ENCODE peak calls at places on chromosome 1, in four cellular contexts. One of them, this sample, is unnamed.

GRCh38 chr1:174262747-174263241 is 103.5 kb downstream of the RABGAP1L start:
- DNase-seq in ovary: no peak
- DNase-seq in transverse colon: no peak
- DNase-seq in IMR-90: peak
- DNase-seq in this sample: no peak

GRCh38 chr1:23150742-23151141 is 17.9 kb downstream of the LUZP1 start:
- DNase-seq in ovary: no peak
- DNase-seq in transverse colon: no peak
- DNase-seq in IMR-90: no peak
- DNase-seq in this sample: no peak

GRCh38 chr1:30615816-30616590 is 107.4 kb downstream of the MATN1 start:
- DNase-seq in ovary: no peak
- DNase-seq in transverse colon: no peak
- DNase-seq in IMR-90: no peak
- DNase-seq in this sample: no peak

GRCh38 chr1:234608026-234608719 is 1.8 kb downstream of the IRF2BP2 start:
- DNase-seq in ovary: peak
- DNase-seq in transverse colon: peak
- DNase-seq in IMR-90: peak
- DNase-seq in this sample: peak

GRCh38 chr1:94092210-94092613 is 28.7 kb downstream of the ABCA4 start:
- DNase-seq in ovary: no peak
- DNase-seq in transverse colon: no peak
- DNase-seq in IMR-90: peak
- DNase-seq in this sample: no peak

GRCh38 chr1:50978852-50979781 is 9.1 kb downstream of the CDKN2C start:
- DNase-seq in ovary: no peak
- DNase-seq in transverse colon: peak
- DNase-seq in IMR-90: no peak
- DNase-seq in this sample: peak

GRCh38 chr1:36133484-36133883 is 8.5 kb upstream of the COL8A2 start:
- DNase-seq in ovary: peak
- DNase-seq in transverse colon: peak
- DNase-seq in IMR-90: peak
- DNase-seq in this sample: peak

GRCh38 chr1:5620997-5621396 is 371.2 kb downstream of the NPHP4 start:
- DNase-seq in ovary: no peak
- DNase-seq in transverse colon: no peak
- DNase-seq in IMR-90: no peak
- DNase-seq in this sample: peak

GRCh38 chr1:233904979-233905415 is 521 bp downstream of the SLC35F3 start:
- DNase-seq in ovary: peak
- DNase-seq in transverse colon: no peak
- DNase-seq in IMR-90: no peak
- DNase-seq in this sample: no peak

GRCh38 chr1:93804412-93804811 is 74.6 kb downstream of the DNTTIP2 start:
- DNase-seq in ovary: no peak
- DNase-seq in transverse colon: no peak
- DNase-seq in IMR-90: peak
- DNase-seq in this sample: peak

GRCh38 chr1:172532700-172533510 is at the start of gene SUCO:
- DNase-seq in ovary: peak
- DNase-seq in transverse colon: peak
- DNase-seq in IMR-90: peak
- DNase-seq in this sample: peak
- TF ChIP-seq CTCF in ovary: no peak
- TF ChIP-seq CTCF in transverse colon: no peak
- TF ChIP-seq CTCF in IMR-90: no peak
- TF ChIP-seq CTCF in this sample: no peak

GRCh38 chr1:201848230-201848629 is 19.3 kb downstream of the IPO9 start:
- DNase-seq in ovary: no peak
- DNase-seq in transverse colon: no peak
- DNase-seq in IMR-90: no peak
- DNase-seq in this sample: no peak

GRCh38 chr1:201845331-201846083 is 16.6 kb downstream of the IPO9 start:
- DNase-seq in ovary: no peak
- DNase-seq in transverse colon: no peak
- DNase-seq in IMR-90: peak
- DNase-seq in this sample: no peak

GRCh38 chr1:201849372-201850052 is 20.6 kb downstream of the IPO9 start:
- DNase-seq in ovary: no peak
- DNase-seq in transverse colon: no peak
- DNase-seq in IMR-90: no peak
- DNase-seq in this sample: no peak

GRCh38 chr1:201850053-201850397 is 21.1 kb downstream of the IPO9 start:
- DNase-seq in ovary: peak
- DNase-seq in transverse colon: no peak
- DNase-seq in IMR-90: peak
- DNase-seq in this sample: peak

GRCh38 chr1:201847150-201847549 is 18.2 kb downstream of the IPO9 start:
- DNase-seq in ovary: no peak
- DNase-seq in transverse colon: no peak
- DNase-seq in IMR-90: no peak
- DNase-seq in this sample: no peak
- H3K27ac ChIP-seq in ovary: no peak
- H3K27ac ChIP-seq in transverse colon: no peak
- H3K27ac ChIP-seq in IMR-90: no peak
- H3K27ac ChIP-seq in this sample: no peak

GRCh38 chr1:235831148-235831547 is 35.6 kb downstream of the LYST start:
- DNase-seq in ovary: no peak
- DNase-seq in transverse colon: no peak
- DNase-seq in IMR-90: peak
- DNase-seq in this sample: no peak
- H3K4me3 ChIP-seq in ovary: no peak
- H3K4me3 ChIP-seq in transverse colon: no peak
- H3K4me3 ChIP-seq in IMR-90: no peak
- H3K4me3 ChIP-seq in this sample: no peak

GRCh38 chr1:20663365-20663764 is 2.2 kb upstream of the DDOST start:
- DNase-seq in ovary: no peak
- DNase-seq in transverse colon: no peak
- DNase-seq in IMR-90: no peak
- DNase-seq in this sample: no peak
- TF ChIP-seq CTCF in ovary: no peak
- TF ChIP-seq CTCF in transverse colon: no peak
- TF ChIP-seq CTCF in IMR-90: no peak
- TF ChIP-seq CTCF in this sample: no peak

GRCh38 chr1:68188644-68189340 is 43.5 kb downstream of the WLS start:
- DNase-seq in ovary: no peak
- DNase-seq in transverse colon: no peak
- DNase-seq in IMR-90: peak
- DNase-seq in this sample: no peak
- H3K27ac ChIP-seq in ovary: no peak
- H3K27ac ChIP-seq in transverse colon: peak
- H3K27ac ChIP-seq in IMR-90: peak
- H3K27ac ChIP-seq in this sample: no peak

This sample was measured in body of pancreas.